ENCODE peak calls at places on chromosome 1, in eight cellular contexts. F, L, T, Y, R, Q, M and A are unnamed samples.

GRCh38 chr1:219555802-219556201 is 57.1 kb downstream of the ZC3H11B start:
- DNase-seq in F (no peak), L (no peak), T (no peak), Y (no peak), R (no peak), Q (no peak), M (peak; percentile 81), A (no peak)

GRCh38 chr1:228348708-228349467 is 57.7 kb downstream of the TRIM11 start:
- DNase-seq in F (no peak), L (no peak), T (no peak), Y (no peak), R (no peak), Q (no peak), M (no peak), A (no peak)

GRCh38 chr1:156696755-156697154 is 8.6 kb downstream of the CRABP2 start:
- DNase-seq in F (no peak), L (no peak), T (no peak), Y (no peak), R (no peak), Q (no peak), M (no peak), A (no peak)

GRCh38 chr1:68506386-68506785 is 9.5 kb upstream of the DEPDC1 start:
- DNase-seq in F (no peak), L (no peak), T (no peak), Y (no peak), R (no peak), Q (no peak), M (no peak), A (no peak)

GRCh38 chr1:33802268-33802667 is 61.6 kb upstream of the HMGB4 start:
- DNase-seq in F (no peak), L (no peak), T (no peak), Y (no peak), R (no peak), Q (no peak), M (no peak), A (no peak)

GRCh38 chr1:234206651-234207284 is 166.5 kb upstream of the COA6 start:
- DNase-seq in F (no peak), L (no peak), T (no peak), Y (no peak), R (no peak), Q (peak; percentile 29), M (peak; percentile 36), A (no peak)

GRCh38 chr1:72278461-72278860 is 3.9 kb downstream of the NEGR1 start:
- DNase-seq in F (no peak), L (no peak), T (no peak), Y (no peak), R (no peak), Q (no peak), M (no peak), A (peak; percentile 24)

GRCh38 chr1:195466639-195467038 is 1141.6 kb downstream of the KCNT2 start:
- DNase-seq in F (no peak), L (no peak), T (no peak), Y (no peak), R (no peak), Q (no peak), M (peak; percentile 2), A (no peak)

GRCh38 chr1:169795687-169796086 is 980 bp upstream of the METTL18 start:
- DNase-seq in F (no peak), L (no peak), T (no peak), Y (no peak), R (no peak), Q (no peak), M (no peak), A (peak; percentile 20)